ENCODE peak calls at places on chromosomes 3 and 15, in four cellular contexts. H, P, V and Z are unnamed samples.

GRCh38 chr15:90184119-90184785 is 16.9 kb upstream of the SEMA4B start:
- DNase-seq in P (peak; percentile 76), V (peak; percentile 81), H (peak; percentile 89), Z (peak; percentile 89)

GRCh38 chr3:142459929-142460328 is 12.1 kb upstream of the XRN1 start:
- DNase-seq in V (no peak), P (no peak), H (no peak), Z (no peak)

GRCh38 chr3:10782011-10782410 is 34.0 kb upstream of the SLC6A11 start:
- DNase-seq in V (peak; percentile 87), H (no peak), P (no peak), Z (no peak)

GRCh38 chr3:14725564-14726420 is 50.9 kb downstream of the C3orf20 start:
- DNase-seq in V (no peak), P (peak; percentile 83), H (peak; percentile 41), Z (peak; percentile 66)

GRCh38 chr15:65869954-65870871 is 922 bp downstream of the RAB11A start:
- DNase-seq in P (peak; percentile 71), H (peak; percentile 75), V (peak; percentile 68), Z (peak; percentile 52)

GRCh38 chr3:29695201-29695904 is 414.5 kb downstream of the RBMS3 start:
- DNase-seq in H (no peak), P (no peak), V (peak; percentile 38), Z (no peak)

GRCh38 chr3:28328188-28329151 is 20.1 kb upstream of the ZCWPW2 start:
- DNase-seq in V (peak; percentile 75), H (no peak), P (no peak), Z (no peak)

GRCh38 chr3:73820431-73820830 is 195.7 kb upstream of the PDZRN3 start:
- DNase-seq in H (no peak), P (no peak), V (no peak), Z (no peak)

GRCh38 chr3:84836961-84837360 is 121.8 kb upstream of the CADM2 start:
- DNase-seq in P (peak; percentile 4), V (peak; percentile 66), H (no peak), Z (peak; percentile 70)

GRCh38 chr15:89740137-89740536 is 10.9 kb downstream of the MESP1 start:
- DNase-seq in P (peak; percentile 61), H (peak; percentile 67), V (peak; percentile 91), Z (peak; percentile 65)

GRCh38 chr3:8621872-8622271 is 22.7 kb downstream of the SSUH2 start:
- DNase-seq in P (no peak), V (peak; percentile 14), H (peak; percentile 21), Z (no peak)

DNA sequence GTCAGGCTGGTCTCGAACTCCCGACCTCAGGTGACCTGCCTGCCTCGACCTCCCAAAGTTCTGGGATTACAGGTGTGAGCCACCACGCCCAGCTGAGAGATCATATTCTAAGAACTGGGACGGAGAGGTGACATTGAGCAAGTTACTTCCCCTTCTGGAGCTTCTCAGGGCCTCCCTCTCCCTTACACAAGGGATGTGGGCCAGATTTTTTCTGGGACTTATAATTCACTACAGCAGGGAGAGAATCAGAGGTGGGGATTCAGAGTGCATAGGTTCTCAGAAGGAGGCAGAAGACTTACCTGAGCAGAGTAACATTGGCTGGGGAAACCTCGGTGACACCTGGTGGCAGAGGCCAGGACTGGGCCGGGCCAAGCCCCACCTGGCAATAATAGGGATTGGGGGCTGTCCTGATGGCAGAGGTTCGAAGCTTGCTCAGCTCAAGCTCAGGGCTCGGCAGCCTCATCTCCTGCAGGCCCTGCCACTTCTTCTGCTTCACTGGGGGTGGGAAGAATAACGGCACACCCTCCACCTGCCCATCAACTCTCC is 6.8 kb downstream of the LTK start:
- DNase-seq in V (peak; percentile 30), P (no peak), H (no peak), Z (no peak)
- TF ChIP-seq CTCF in V (peak; percentile 52), P (no peak), H (peak; percentile 16), Z (no peak)

GRCh38 chr3:168249048-168249538 is 153.4 kb upstream of the GOLIM4 start:
- DNase-seq in H (no peak), V (peak; percentile 8), P (no peak), Z (no peak)
- H3K27me3 ChIP-seq in H (peaks cover 81% of the 10 kb centered on the region), V (peaks cover 10% of the 10 kb centered on the region), P (peaks cover 74% of the 10 kb centered on the region), Z (no peaks in the 10 kb centered on the region)

GRCh38 chr15:67180514-67181191 is 73.8 kb downstream of the AAGAB start:
- DNase-seq in P (no peak), V (no peak), H (no peak), Z (no peak)
- TF ChIP-seq CTCF in P (no peak), V (peak; percentile 15), H (no peak), Z (no peak)

DNA sequence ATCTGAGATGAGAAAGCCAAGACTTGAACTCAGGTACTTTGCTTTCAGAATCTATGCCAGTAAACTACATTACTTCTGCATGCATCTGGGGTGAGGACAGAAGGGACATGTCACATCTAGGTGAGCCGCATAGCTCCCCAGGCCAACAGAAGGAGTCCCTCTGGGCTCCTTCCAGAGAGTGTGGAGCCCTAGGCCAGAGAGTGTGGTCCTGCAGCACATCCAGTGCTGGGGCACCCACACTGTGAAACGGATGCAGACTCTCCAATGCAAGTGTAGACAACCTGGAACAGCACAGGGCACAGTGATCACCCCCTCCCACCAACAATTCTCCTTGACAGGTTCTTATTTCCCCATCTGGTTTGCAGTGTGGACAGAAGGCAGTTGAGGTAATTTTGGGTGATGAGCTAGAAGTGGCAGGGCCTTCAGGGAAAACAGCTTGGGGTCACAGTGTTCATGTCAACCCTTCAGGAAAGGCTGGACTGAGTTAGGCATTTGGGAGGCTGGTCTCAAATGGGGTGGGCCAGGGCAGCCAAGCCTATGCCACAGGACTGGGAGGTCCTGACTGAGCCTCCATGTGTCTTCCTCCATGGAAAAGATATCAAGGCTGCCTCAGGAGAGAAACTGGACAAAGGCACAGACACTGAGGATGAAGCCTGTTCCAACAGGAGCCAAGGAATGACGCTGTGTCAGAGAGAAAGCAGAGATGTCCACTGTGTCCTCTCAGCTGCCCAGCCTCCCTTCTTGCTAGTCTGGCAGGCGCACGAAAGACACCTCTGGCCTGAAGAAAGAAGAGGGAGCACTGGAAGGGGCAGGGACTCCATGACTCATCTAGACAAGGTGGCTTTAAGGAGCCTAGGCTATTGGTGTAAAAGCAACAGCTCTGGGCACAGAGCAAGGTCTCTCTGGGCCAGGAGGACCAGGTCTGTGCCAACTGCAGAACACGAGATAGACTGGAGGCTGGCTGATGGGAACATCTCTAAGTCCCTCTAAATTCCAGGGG is 1.7 kb downstream of the PLCD1 start:
- DNase-seq in V (no peak), H (peak; percentile 9), P (no peak), Z (no peak)
- H3K27me3 ChIP-seq in V (no peaks in the 10 kb centered on the region), H (peaks cover 8% of the 10 kb centered on the region), P (peaks cover 27% of the 10 kb centered on the region), Z (no peaks in the 10 kb centered on the region)

GRCh38 chr3:185270956-185271332 is 17.1 kb upstream of the EHHADH start:
- DNase-seq in P (no peak), V (no peak), H (no peak), Z (no peak)

GRCh38 chr3:185272051-185272450 is 18.2 kb upstream of the EHHADH start:
- DNase-seq in H (no peak), P (no peak), V (no peak), Z (no peak)

GRCh38 chr3:185267193-185267592 is 13.3 kb upstream of the EHHADH start:
- DNase-seq in P (no peak), H (no peak), V (no peak), Z (no peak)

GRCh38 chr3:185268194-185268809 is 14.5 kb upstream of the EHHADH start:
- DNase-seq in V (no peak), H (no peak), P (no peak), Z (no peak)

GRCh38 chr3:185270262-185270955 is 16.6 kb upstream of the EHHADH start:
- DNase-seq in H (peak; percentile 26), V (peak; percentile 22), P (no peak), Z (no peak)
- TF ChIP-seq CTCF in H (peak; percentile 37), V (peak; percentile 60), P (peak; percentile 27), Z (no peak)

DNA sequence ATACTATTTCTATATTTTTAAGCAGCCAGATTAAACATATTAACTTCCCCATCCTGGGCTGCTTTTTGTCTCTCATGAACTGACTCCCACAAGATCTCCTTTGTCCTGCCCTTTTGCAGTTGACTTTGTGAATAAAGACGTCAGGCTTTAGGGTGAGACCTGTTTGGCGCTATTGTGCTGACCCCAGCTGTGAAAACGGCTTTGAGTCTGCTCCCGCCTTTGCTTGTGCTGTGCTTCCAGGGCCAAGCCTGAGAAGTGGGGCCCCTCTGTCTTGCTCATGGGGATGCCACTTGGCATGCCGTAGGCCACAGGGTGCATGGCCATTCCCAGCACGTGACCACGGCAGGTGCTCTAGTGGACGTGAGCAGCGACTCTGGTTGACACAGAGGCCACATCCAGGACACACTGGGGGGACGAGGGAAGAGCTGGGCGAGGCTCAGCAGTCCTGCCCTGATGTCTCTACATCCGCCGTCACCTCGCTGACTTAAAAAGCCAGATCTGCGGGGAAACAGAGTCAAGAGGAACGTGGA is 268.9 kb upstream of the LYSMD4 start:
- DNase-seq in H (no peak), P (no peak), V (no peak), Z (no peak)
- H3K27me3 ChIP-seq in H (no peaks in the 10 kb centered on the region), P (no peaks in the 10 kb centered on the region), V (no peaks in the 10 kb centered on the region), Z (no peaks in the 10 kb centered on the region)

DNA sequence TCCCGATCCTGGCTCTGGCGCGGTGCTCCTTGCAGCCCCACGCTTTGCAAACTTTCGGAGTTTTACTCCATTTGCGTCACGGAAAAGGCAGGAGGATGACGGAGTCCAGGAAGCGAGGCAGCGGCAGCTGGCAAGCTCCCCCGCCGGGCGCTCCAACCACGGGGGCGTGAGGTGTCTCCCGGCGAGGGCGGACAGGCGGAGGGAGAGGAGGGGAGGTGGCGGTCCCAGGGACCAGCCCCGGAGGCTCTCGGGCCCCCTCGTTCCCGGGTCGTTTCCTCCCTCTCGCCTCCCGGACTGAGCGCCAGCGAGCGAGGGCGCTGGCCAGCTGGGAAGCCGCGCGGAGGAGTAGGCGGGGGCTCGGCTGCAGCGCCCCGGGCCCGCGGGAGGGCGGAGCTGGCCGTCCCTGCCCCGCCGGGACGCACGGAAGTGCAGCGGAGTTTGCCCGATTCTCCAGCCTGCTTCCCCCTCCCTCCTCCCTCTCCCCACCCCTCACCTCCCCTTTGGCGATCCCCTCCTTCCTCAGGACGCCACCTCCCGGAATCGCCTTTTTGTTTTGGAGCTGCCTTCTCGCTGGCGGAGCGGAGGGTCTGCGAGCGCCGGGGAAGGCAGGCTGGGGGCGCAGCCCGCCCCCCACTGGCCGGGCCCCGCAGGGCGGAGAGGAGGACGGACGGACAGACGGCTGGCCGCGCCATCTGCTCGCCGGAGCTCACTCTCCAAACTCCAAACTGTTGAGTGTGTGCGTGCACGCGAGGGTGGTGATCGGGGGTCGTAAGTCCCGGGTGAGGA is at the start of gene SNX33:
- DNase-seq in H (peak; percentile 84), P (peak; percentile 87), V (peak; percentile 77), Z (peak; percentile 80)
- TF ChIP-seq CTCF in H (peak; percentile 58), P (peak; percentile 57), V (peak; percentile 64), Z (no peak)

GRCh38 chr15:67835349-67836133 is 4.3 kb downstream of the RNU6-1 start:
- DNase-seq in P (no peak), V (no peak), H (no peak), Z (no peak)
- H3K27me3 ChIP-seq in P (peaks cover 59% of the 10 kb centered on the region), V (peaks cover 16% of the 10 kb centered on the region), H (peaks cover 57% of the 10 kb centered on the region), Z (no peaks in the 10 kb centered on the region)